ENCODE peak calls at places on chromosomes 1 and 21, in eight cellular contexts. One of them, this sample, is unnamed.

GRCh38 chr1:219790834-219791615 is 137.3 kb downstream of the SLC30A10 start:
- DNase-seq in endothelial cell of umbilical vein: no peak
- DNase-seq in HFF-Myc: no peak
- DNase-seq in astrocyte of the spinal cord: peak
- DNase-seq in fibroblast of pulmonary artery: peak
- DNase-seq in cardiac fibroblast: no peak
- DNase-seq in mucosa of descending colon: no peak
- DNase-seq in sigmoid colon: no peak
- DNase-seq in this sample: peak

GRCh38 chr1:90715334-90715733 is 1.8 kb downstream of the BARHL2 start:
- DNase-seq in endothelial cell of umbilical vein: no peak
- DNase-seq in cardiac fibroblast: no peak
- DNase-seq in fibroblast of pulmonary artery: no peak
- DNase-seq in HFF-Myc: no peak
- DNase-seq in sigmoid colon: no peak
- DNase-seq in mucosa of descending colon: no peak
- DNase-seq in astrocyte of the spinal cord: no peak
- DNase-seq in this sample: no peak

GRCh38 chr1:51237714-51238403 is 1.8 kb downstream of the RNF11 start:
- DNase-seq in sigmoid colon: no peak
- DNase-seq in cardiac fibroblast: no peak
- DNase-seq in mucosa of descending colon: peak
- DNase-seq in fibroblast of pulmonary artery: no peak
- DNase-seq in astrocyte of the spinal cord: peak
- DNase-seq in endothelial cell of umbilical vein: peak
- DNase-seq in HFF-Myc: no peak
- DNase-seq in this sample: no peak

GRCh38 chr1:7943295-7943694 is 2.7 kb upstream of the TNFRSF9 start:
- DNase-seq in astrocyte of the spinal cord: no peak
- DNase-seq in cardiac fibroblast: no peak
- DNase-seq in endothelial cell of umbilical vein: no peak
- DNase-seq in HFF-Myc: no peak
- DNase-seq in fibroblast of pulmonary artery: no peak
- DNase-seq in mucosa of descending colon: no peak
- DNase-seq in sigmoid colon: no peak
- DNase-seq in this sample: no peak

GRCh38 chr1:169240449-169241242 is 127.0 kb downstream of the NME7 start:
- DNase-seq in endothelial cell of umbilical vein: peak
- DNase-seq in astrocyte of the spinal cord: no peak
- DNase-seq in HFF-Myc: no peak
- DNase-seq in mucosa of descending colon: no peak
- DNase-seq in cardiac fibroblast: peak
- DNase-seq in fibroblast of pulmonary artery: peak
- DNase-seq in sigmoid colon: no peak
- DNase-seq in this sample: no peak

GRCh38 chr1:24481843-24482610 is 20.6 kb upstream of the RCAN3 start:
- DNase-seq in HFF-Myc: no peak
- DNase-seq in sigmoid colon: no peak
- DNase-seq in astrocyte of the spinal cord: no peak
- DNase-seq in fibroblast of pulmonary artery: no peak
- DNase-seq in mucosa of descending colon: peak
- DNase-seq in cardiac fibroblast: no peak
- DNase-seq in endothelial cell of umbilical vein: no peak
- DNase-seq in this sample: no peak

GRCh38 chr1:221696740-221697461 is 45.0 kb downstream of the DUSP10 start:
- DNase-seq in endothelial cell of umbilical vein: no peak
- DNase-seq in astrocyte of the spinal cord: no peak
- DNase-seq in HFF-Myc: no peak
- DNase-seq in sigmoid colon: no peak
- DNase-seq in fibroblast of pulmonary artery: no peak
- DNase-seq in mucosa of descending colon: no peak
- DNase-seq in cardiac fibroblast: no peak
- DNase-seq in this sample: no peak

GRCh38 chr1:208835082-208835467 is 590.9 kb upstream of the PLXNA2 start:
- DNase-seq in fibroblast of pulmonary artery: no peak
- DNase-seq in cardiac fibroblast: no peak
- DNase-seq in HFF-Myc: no peak
- DNase-seq in astrocyte of the spinal cord: no peak
- DNase-seq in mucosa of descending colon: no peak
- DNase-seq in sigmoid colon: no peak
- DNase-seq in endothelial cell of umbilical vein: no peak
- DNase-seq in this sample: no peak

GRCh38 chr1:74610961-74611360 is 62.6 kb downstream of the ERICH3 start:
- DNase-seq in endothelial cell of umbilical vein: no peak
- DNase-seq in sigmoid colon: no peak
- DNase-seq in mucosa of descending colon: no peak
- DNase-seq in cardiac fibroblast: no peak
- DNase-seq in fibroblast of pulmonary artery: no peak
- DNase-seq in HFF-Myc: no peak
- DNase-seq in astrocyte of the spinal cord: no peak
- DNase-seq in this sample: no peak

GRCh38 chr1:116311756-116312691 is 61.0 kb upstream of the ATP1A1 start:
- DNase-seq in fibroblast of pulmonary artery: no peak
- DNase-seq in HFF-Myc: no peak
- DNase-seq in astrocyte of the spinal cord: no peak
- DNase-seq in endothelial cell of umbilical vein: no peak
- DNase-seq in mucosa of descending colon: peak
- DNase-seq in sigmoid colon: no peak
- DNase-seq in cardiac fibroblast: no peak
- DNase-seq in this sample: no peak

GRCh38 chr1:227916655-227917054 is 31.1 kb downstream of the WNT9A start:
- DNase-seq in endothelial cell of umbilical vein: no peak
- DNase-seq in sigmoid colon: no peak
- DNase-seq in HFF-Myc: no peak
- DNase-seq in astrocyte of the spinal cord: no peak
- DNase-seq in mucosa of descending colon: no peak
- DNase-seq in cardiac fibroblast: no peak
- DNase-seq in fibroblast of pulmonary artery: no peak
- DNase-seq in this sample: no peak

GRCh38 chr1:227892930-227893695 is 54.6 kb downstream of the WNT9A start:
- DNase-seq in astrocyte of the spinal cord: no peak
- DNase-seq in fibroblast of pulmonary artery: no peak
- DNase-seq in endothelial cell of umbilical vein: no peak
- DNase-seq in mucosa of descending colon: no peak
- DNase-seq in HFF-Myc: no peak
- DNase-seq in sigmoid colon: peak
- DNase-seq in cardiac fibroblast: no peak
- DNase-seq in this sample: no peak

GRCh38 chr1:37430074-37430985 is 44.0 kb upstream of the ZC3H12A start:
- DNase-seq in mucosa of descending colon: no peak
- DNase-seq in sigmoid colon: no peak
- DNase-seq in fibroblast of pulmonary artery: no peak
- DNase-seq in astrocyte of the spinal cord: no peak
- DNase-seq in endothelial cell of umbilical vein: no peak
- DNase-seq in HFF-Myc: no peak
- DNase-seq in cardiac fibroblast: no peak
- DNase-seq in this sample: no peak

GRCh38 chr1:167562697-167563096 is 9.1 kb upstream of the CREG1 start:
- DNase-seq in sigmoid colon: no peak
- DNase-seq in cardiac fibroblast: peak
- DNase-seq in endothelial cell of umbilical vein: no peak
- DNase-seq in fibroblast of pulmonary artery: peak
- DNase-seq in astrocyte of the spinal cord: no peak
- DNase-seq in HFF-Myc: no peak
- DNase-seq in mucosa of descending colon: no peak
- DNase-seq in this sample: no peak

GRCh38 chr1:65149391-65149729 is 1.4 kb downstream of the AK4 start:
- DNase-seq in sigmoid colon: no peak
- DNase-seq in astrocyte of the spinal cord: no peak
- DNase-seq in fibroblast of pulmonary artery: no peak
- DNase-seq in endothelial cell of umbilical vein: peak
- DNase-seq in cardiac fibroblast: no peak
- DNase-seq in HFF-Myc: no peak
- DNase-seq in mucosa of descending colon: no peak
- DNase-seq in this sample: no peak

GRCh38 chr21:38267136-38267535 is 10.3 kb downstream of the KCNJ15 start:
- DNase-seq in fibroblast of pulmonary artery: no peak
- DNase-seq in endothelial cell of umbilical vein: no peak
- DNase-seq in astrocyte of the spinal cord: no peak
- DNase-seq in cardiac fibroblast: no peak
- DNase-seq in sigmoid colon: no peak
- DNase-seq in mucosa of descending colon: no peak
- DNase-seq in HFF-Myc: no peak
- DNase-seq in this sample: no peak

GRCh38 chr1:206658264-206658980 is 23.1 kb downstream of the DYRK3 start:
- DNase-seq in HFF-Myc: no peak
- DNase-seq in mucosa of descending colon: peak
- DNase-seq in endothelial cell of umbilical vein: peak
- DNase-seq in astrocyte of the spinal cord: peak
- DNase-seq in fibroblast of pulmonary artery: no peak
- DNase-seq in sigmoid colon: no peak
- DNase-seq in cardiac fibroblast: no peak
- DNase-seq in this sample: no peak

GRCh38 chr1:10943991-10944730 is 68.3 kb upstream of the TARDBP start:
- DNase-seq in endothelial cell of umbilical vein: peak
- DNase-seq in astrocyte of the spinal cord: peak
- DNase-seq in fibroblast of pulmonary artery: peak
- DNase-seq in mucosa of descending colon: peak
- DNase-seq in HFF-Myc: no peak
- DNase-seq in sigmoid colon: no peak
- DNase-seq in cardiac fibroblast: peak
- DNase-seq in this sample: no peak

GRCh38 chr1:39328722-39329121 is 124.2 kb downstream of the MACF1 start:
- DNase-seq in astrocyte of the spinal cord: no peak
- DNase-seq in HFF-Myc: no peak
- DNase-seq in cardiac fibroblast: no peak
- DNase-seq in mucosa of descending colon: no peak
- DNase-seq in fibroblast of pulmonary artery: no peak
- DNase-seq in endothelial cell of umbilical vein: no peak
- DNase-seq in sigmoid colon: no peak
- DNase-seq in this sample: no peak
- H3K4me3 ChIP-seq in astrocyte of the spinal cord: no peak
- H3K4me3 ChIP-seq in HFF-Myc: no peak
- H3K4me3 ChIP-seq in cardiac fibroblast: no peak
- H3K4me3 ChIP-seq in mucosa of descending colon: no peak
- H3K4me3 ChIP-seq in fibroblast of pulmonary artery: no peak
- H3K4me3 ChIP-seq in endothelial cell of umbilical vein: no peak
- H3K4me3 ChIP-seq in sigmoid colon: peak
- H3K4me3 ChIP-seq in this sample: no peak

GRCh38 chr1:44829506-44830384 is 13.3 kb downstream of the PTCH2 start:
- DNase-seq in HFF-Myc: no peak
- DNase-seq in sigmoid colon: no peak
- DNase-seq in fibroblast of pulmonary artery: no peak
- DNase-seq in mucosa of descending colon: no peak
- DNase-seq in cardiac fibroblast: no peak
- DNase-seq in endothelial cell of umbilical vein: no peak
- DNase-seq in astrocyte of the spinal cord: no peak
- DNase-seq in this sample: no peak

GRCh38 chr1:44832068-44832700 is 10.9 kb downstream of the PTCH2 start:
- DNase-seq in mucosa of descending colon: no peak
- DNase-seq in sigmoid colon: no peak
- DNase-seq in endothelial cell of umbilical vein: no peak
- DNase-seq in HFF-Myc: no peak
- DNase-seq in fibroblast of pulmonary artery: no peak
- DNase-seq in astrocyte of the spinal cord: no peak
- DNase-seq in cardiac fibroblast: no peak
- DNase-seq in this sample: no peak

GRCh38 chr1:44831516-44831915 is 11.5 kb downstream of the PTCH2 start:
- DNase-seq in sigmoid colon: no peak
- DNase-seq in HFF-Myc: no peak
- DNase-seq in endothelial cell of umbilical vein: no peak
- DNase-seq in fibroblast of pulmonary artery: no peak
- DNase-seq in cardiac fibroblast: no peak
- DNase-seq in astrocyte of the spinal cord: no peak
- DNase-seq in mucosa of descending colon: no peak
- DNase-seq in this sample: no peak

GRCh38 chr1:44828841-44829440 is 14.1 kb downstream of the PTCH2 start:
- DNase-seq in fibroblast of pulmonary artery: no peak
- DNase-seq in mucosa of descending colon: no peak
- DNase-seq in HFF-Myc: no peak
- DNase-seq in sigmoid colon: no peak
- DNase-seq in endothelial cell of umbilical vein: no peak
- DNase-seq in cardiac fibroblast: no peak
- DNase-seq in astrocyte of the spinal cord: no peak
- DNase-seq in this sample: no peak

DNA sequence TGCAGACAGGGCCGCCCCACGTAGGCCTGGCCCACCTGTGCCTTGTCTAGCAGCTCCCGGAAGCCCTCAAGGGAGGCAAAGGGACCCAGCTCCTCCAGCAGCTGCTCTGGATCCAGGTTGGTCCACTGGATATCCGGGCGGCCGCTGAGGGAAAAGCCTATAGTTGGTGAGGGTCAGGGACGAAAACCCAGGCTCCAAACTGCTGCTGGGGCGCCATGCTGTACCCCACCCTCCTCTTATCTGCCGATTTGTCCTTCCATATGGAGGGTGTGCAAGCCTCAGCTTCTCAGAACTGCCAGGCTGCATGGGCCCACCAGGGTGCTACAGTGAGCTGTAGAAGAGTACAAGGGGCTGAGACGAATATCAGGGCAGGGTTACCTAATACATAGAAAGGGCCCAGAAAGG is 12.2 kb downstream of the PTCH2 start:
- DNase-seq in astrocyte of the spinal cord: no peak
- DNase-seq in mucosa of descending colon: no peak
- DNase-seq in cardiac fibroblast: no peak
- DNase-seq in HFF-Myc: no peak
- DNase-seq in endothelial cell of umbilical vein: no peak
- DNase-seq in sigmoid colon: no peak
- DNase-seq in fibroblast of pulmonary artery: no peak
- DNase-seq in this sample: no peak
- TF ChIP-seq CTCF in astrocyte of the spinal cord: no peak
- TF ChIP-seq CTCF in mucosa of descending colon: no peak
- TF ChIP-seq CTCF in cardiac fibroblast: no peak
- TF ChIP-seq CTCF in HFF-Myc: no peak
- TF ChIP-seq CTCF in endothelial cell of umbilical vein: no peak
- TF ChIP-seq CTCF in sigmoid colon: no peak
- TF ChIP-seq CTCF in fibroblast of pulmonary artery: no peak
- TF ChIP-seq CTCF in this sample: no peak

DNA sequence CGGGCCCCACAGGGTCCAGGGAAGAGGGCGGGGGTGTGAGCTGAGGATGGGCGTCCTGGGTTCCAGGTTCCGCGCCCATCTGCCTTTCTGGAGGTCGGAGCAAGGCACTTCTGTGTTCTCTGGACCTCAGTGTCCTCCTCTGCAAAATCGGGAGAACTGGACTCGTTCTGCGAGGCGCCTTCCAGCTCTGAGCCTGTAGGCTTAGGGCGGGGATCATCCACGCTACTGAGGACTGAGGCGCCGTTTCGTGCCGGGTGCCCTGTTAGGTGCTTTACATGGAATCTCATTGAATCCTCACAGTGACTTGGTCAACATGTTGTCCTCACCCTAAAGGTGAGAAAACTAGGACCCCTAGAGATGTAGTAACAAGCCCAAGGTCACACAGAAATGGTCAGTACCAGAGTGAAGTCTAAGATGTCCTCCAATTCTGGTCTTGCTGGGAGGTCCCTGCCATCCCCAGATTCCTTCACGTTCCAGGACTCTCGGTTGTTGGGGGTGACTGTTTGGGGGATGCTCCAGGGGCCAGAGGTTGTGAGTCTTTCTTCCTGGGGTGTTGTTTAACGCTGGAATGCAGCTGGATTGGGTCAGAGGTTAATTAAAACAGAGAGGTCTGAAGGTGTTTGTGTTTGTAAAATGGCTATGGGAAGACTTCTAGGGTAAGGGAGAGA is 683 bp downstream of the PRKAA2 start:
- DNase-seq in fibroblast of pulmonary artery: no peak
- DNase-seq in mucosa of descending colon: peak
- DNase-seq in cardiac fibroblast: no peak
- DNase-seq in endothelial cell of umbilical vein: peak
- DNase-seq in HFF-Myc: no peak
- DNase-seq in sigmoid colon: peak
- DNase-seq in astrocyte of the spinal cord: peak
- DNase-seq in this sample: no peak
- H3K4me3 ChIP-seq in fibroblast of pulmonary artery: peak
- H3K4me3 ChIP-seq in mucosa of descending colon: peak
- H3K4me3 ChIP-seq in cardiac fibroblast: peak
- H3K4me3 ChIP-seq in endothelial cell of umbilical vein: peak
- H3K4me3 ChIP-seq in HFF-Myc: peak
- H3K4me3 ChIP-seq in sigmoid colon: peak
- H3K4me3 ChIP-seq in astrocyte of the spinal cord: peak
- H3K4me3 ChIP-seq in this sample: peak

GRCh38 chr1:33430751-33431593 is at the start of gene PHC2:
- DNase-seq in cardiac fibroblast: peak
- DNase-seq in HFF-Myc: peak
- DNase-seq in mucosa of descending colon: peak
- DNase-seq in endothelial cell of umbilical vein: peak
- DNase-seq in sigmoid colon: peak
- DNase-seq in astrocyte of the spinal cord: peak
- DNase-seq in fibroblast of pulmonary artery: peak
- DNase-seq in this sample: peak
- TF ChIP-seq CTCF in cardiac fibroblast: peak
- TF ChIP-seq CTCF in HFF-Myc: no peak
- TF ChIP-seq CTCF in mucosa of descending colon: peak
- TF ChIP-seq CTCF in endothelial cell of umbilical vein: peak
- TF ChIP-seq CTCF in sigmoid colon: peak
- TF ChIP-seq CTCF in astrocyte of the spinal cord: no peak
- TF ChIP-seq CTCF in fibroblast of pulmonary artery: no peak
- TF ChIP-seq CTCF in this sample: no peak

This sample was measured in kidney epithelial cell.